ENCODE peak calls at places on chromosomes 6 and 20, in seven cellular contexts. H is endodermal cell, S is neural progenitor cell, Y is fibroblast of lung, B is kidney, L is IMR-90, P is mammary epithelial cell. N is an unnamed sample.

GRCh38 chr6:139926711-139927110 is 552.3 kb upstream of the CITED2 start:
- DNase-seq in L (peak), S (no peak), H (no peak), P (no peak), B (no peak), Y (peak), N (no peak)

GRCh38 chr6:5084787-5085637 is at the start of gene PPP1R3G:
- DNase-seq in S (peak), P (peak), Y (peak), H (peak), B (peak), L (peak), N (peak)

GRCh38 chr6:158797331-158798202 is 21.6 kb downstream of the EZR start:
- DNase-seq in L (peak), Y (peak), S (no peak), P (peak), B (no peak), H (peak), N (no peak)

GRCh38 chr6:90068264-90068663 is 174.0 kb downstream of the GJA10 start:
- DNase-seq in P (peak), B (no peak), S (no peak), H (no peak), Y (peak), L (peak), N (no peak)

GRCh38 chr6:128284128-128284527 is 236.3 kb downstream of the PTPRK start:
- DNase-seq in H (no peak), B (no peak), S (no peak), Y (peak), P (no peak), L (no peak), N (no peak)

GRCh38 chr6:79712144-79712543 is 81.0 kb downstream of the SH3BGRL2 start:
- DNase-seq in H (no peak), L (no peak), Y (no peak), B (no peak), S (no peak), P (no peak), N (no peak)

GRCh38 chr6:40586369-40586768 is 795 bp downstream of the LRFN2 start:
- DNase-seq in H (peak), L (no peak), Y (no peak), S (no peak), P (no peak), B (no peak), N (no peak)

GRCh38 chr20:64224344-64225165 is 31.0 kb upstream of the PCMTD2 start:
- DNase-seq in L (peak), Y (peak), P (peak), S (no peak), B (no peak), H (no peak), N (no peak)

GRCh38 chr6:170129691-170130171 is 161.1 kb downstream of the DLL1 start:
- DNase-seq in B (peak), S (no peak), P (peak), Y (no peak), H (peak), L (no peak), N (no peak)

GRCh38 chr6:43901330-43902230 is 131.6 kb downstream of the VEGFA start:
- DNase-seq in L (no peak), P (no peak), B (peak), Y (no peak), H (no peak), S (no peak), N (no peak)

GRCh38 chr6:138446821-138447220 is 42.8 kb downstream of the HEBP2 start:
- DNase-seq in Y (no peak), S (no peak), H (no peak), P (no peak), L (no peak), B (no peak), N (no peak)

GRCh38 chr6:99868074-99868702 is 125.8 kb downstream of the MCHR2 start:
- DNase-seq in Y (peak), L (peak), B (peak), S (peak), H (peak), P (peak), N (peak)

GRCh38 chr6:33164665-33165373 is 27.4 kb downstream of the COL11A2 start:
- DNase-seq in L (no peak), B (no peak), H (peak), S (no peak), P (no peak), Y (no peak), N (no peak)

GRCh38 chr20:6006603-6006949 is 47.3 kb downstream of the LRRN4 start:
- DNase-seq in L (no peak), S (no peak), P (no peak), Y (no peak), B (no peak), H (no peak), N (no peak)

GRCh38 chr6:164108869-164109769 is 694.6 kb downstream of the QKI start:
- DNase-seq in B (peak), P (no peak), S (no peak), L (no peak), Y (peak), H (peak), N (no peak)

GRCh38 chr6:164108092-164108491 is 693.6 kb downstream of the QKI start:
- DNase-seq in P (no peak), B (no peak), H (no peak), L (no peak), S (no peak), Y (peak), N (no peak)

GRCh38 chr6:164107297-164107995 is 692.9 kb downstream of the QKI start:
- DNase-seq in L (no peak), P (no peak), Y (peak), B (no peak), S (no peak), H (no peak), N (no peak)

GRCh38 chr6:164106345-164106769 is 691.8 kb downstream of the QKI start:
- DNase-seq in H (peak), Y (peak), S (peak), P (no peak), B (no peak), L (no peak), N (no peak)

DNA sequence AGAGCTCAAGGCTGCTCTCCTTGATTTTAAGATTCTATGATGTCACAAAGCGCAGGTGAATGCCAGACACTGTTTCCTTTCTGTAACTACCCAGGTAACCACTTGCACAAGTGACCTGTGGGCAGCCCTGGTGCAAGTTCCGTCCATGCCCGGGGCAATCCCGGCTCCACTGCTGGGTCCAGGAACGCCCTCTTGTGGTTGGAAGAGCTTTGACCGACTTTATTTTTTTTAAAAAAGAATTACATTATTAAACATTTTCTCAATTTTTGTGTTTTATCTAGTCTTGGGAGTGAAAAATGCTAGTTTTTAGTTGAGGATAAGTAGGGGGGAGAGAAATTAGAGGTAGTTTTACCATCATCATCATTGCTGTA is 695.2 kb downstream of the QKI start:
- DNase-seq in Y (peak), B (no peak), P (no peak), S (no peak), H (peak), L (no peak), N (no peak)
- TF ChIP-seq CTCF in Y (peak), B (peak), P (no peak), S (peak), H (peak), L (no peak), N (no peak)

DNA sequence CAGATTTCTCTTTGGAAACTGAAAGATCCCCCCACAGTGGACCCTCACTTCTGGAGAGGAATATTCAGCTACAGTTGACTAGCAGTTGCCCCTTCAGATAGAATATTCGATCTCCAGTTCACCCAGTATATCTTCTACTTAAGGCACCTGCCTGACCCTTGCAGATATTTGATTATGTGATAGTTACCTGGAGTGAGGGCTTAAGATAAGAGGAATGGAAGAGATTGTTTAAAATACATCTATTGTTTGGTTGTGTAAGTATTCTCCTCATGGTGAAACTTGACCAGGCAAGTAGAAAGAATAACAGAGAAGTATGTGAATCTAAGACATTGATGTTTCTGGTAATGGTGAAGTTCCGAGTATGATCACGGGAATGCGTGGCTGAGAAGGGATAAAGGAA is 1.6 kb upstream of the ZCCHC3 start:
- DNase-seq in L (no peak), Y (no peak), P (no peak), B (no peak), S (no peak), H (no peak), N (no peak)
- H3K9ac ChIP-seq in L (no peak), Y (no peak), P (no peak), B (no peak), S (no peak), H (no peak), N (no peak)

GRCh38 chr6:6313012-6313411 is 7.5 kb downstream of the F13A1 start:
- DNase-seq in Y (no peak), P (no peak), S (no peak), L (no peak), H (no peak), B (no peak), N (no peak)

GRCh38 chr6:6314601-6315000 is 5.9 kb downstream of the F13A1 start:
- DNase-seq in P (no peak), S (no peak), L (no peak), Y (no peak), H (no peak), B (no peak), N (no peak)

GRCh38 chr6:6317386-6317785 is 3.1 kb downstream of the F13A1 start:
- DNase-seq in P (no peak), S (no peak), Y (no peak), H (no peak), B (no peak), L (no peak), N (no peak)

GRCh38 chr6:6317825-6318733 is 2.4 kb downstream of the F13A1 start:
- DNase-seq in B (no peak), P (no peak), L (no peak), S (peak), Y (no peak), H (peak), N (no peak)

DNA sequence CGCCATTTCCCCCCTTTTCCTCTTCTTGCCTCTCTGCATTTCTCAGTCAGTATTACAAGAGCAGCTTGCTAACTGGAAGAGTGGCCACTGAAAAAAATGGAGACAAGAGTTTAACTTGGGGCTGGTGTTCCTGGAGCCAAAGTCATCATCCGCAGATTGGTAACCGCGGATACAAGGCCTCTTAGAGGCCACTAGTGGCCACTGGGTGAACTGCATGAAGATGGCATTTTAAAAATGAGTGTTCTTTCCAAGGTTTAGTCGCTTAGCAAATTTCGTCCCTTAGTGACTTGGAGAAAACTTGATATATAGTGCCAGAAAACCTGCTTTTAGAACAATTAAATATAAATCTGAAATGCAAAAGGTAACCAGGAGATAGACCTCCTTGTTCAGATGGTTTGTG is 4.8 kb downstream of the F13A1 start:
- DNase-seq in Y (peak), H (peak), P (peak), L (peak), S (peak), B (no peak), N (peak)
- TF ChIP-seq CTCF in Y (peak), H (peak), P (peak), L (peak), S (peak), B (peak), N (peak)

GRCh38 chr20:10568032-10568431 is 105.8 kb downstream of the JAG1 start:
- DNase-seq in Y (no peak), B (no peak), P (no peak), H (no peak), S (no peak), L (no peak), N (no peak)

GRCh38 chr20:10565922-10566897 is 107.6 kb downstream of the JAG1 start:
- DNase-seq in P (no peak), H (no peak), S (no peak), B (no peak), Y (no peak), L (peak), N (no peak)

GRCh38 chr20:10562929-10563328 is 110.9 kb downstream of the JAG1 start:
- DNase-seq in Y (peak), L (no peak), B (no peak), P (peak), H (no peak), S (no peak), N (no peak)

GRCh38 chr20:10563935-10564492 is 109.8 kb downstream of the JAG1 start:
- DNase-seq in Y (no peak), S (no peak), B (no peak), P (no peak), H (no peak), L (no peak), N (no peak)

DNA sequence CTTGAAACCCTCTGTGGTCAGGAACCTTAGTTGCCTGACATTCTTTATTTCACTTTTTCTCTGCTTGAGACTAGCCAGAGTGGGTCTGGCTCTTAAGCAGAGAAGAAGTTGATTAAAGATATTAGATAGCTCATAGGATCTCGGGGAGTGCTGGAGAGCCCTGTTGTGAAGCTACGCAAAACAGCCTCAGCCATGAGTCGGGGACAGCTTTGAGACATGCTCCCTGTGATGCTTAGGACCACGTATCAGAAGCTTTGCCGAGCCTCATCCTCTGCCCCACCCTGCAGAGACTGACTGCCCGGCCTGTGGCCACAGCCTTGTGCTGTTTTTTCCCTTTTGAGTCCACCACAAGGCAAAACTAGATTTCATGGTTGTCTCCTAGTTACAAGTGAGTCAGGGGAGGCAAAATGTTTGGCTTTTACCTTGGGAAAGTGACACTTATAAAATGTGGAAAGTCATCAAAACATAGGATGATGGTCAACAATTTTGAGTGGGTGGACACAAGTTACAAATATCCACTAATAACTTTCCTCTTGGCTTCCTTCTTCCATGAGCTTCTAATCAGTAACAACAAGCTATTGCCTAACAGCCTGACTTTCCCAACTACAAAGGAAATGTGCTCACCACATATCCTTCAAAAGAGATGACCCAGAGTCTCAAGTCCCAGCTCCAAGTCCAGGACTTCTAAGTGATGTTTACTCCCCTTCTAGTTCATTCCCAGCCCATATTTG is 108.4 kb downstream of the JAG1 start:
- DNase-seq in P (peak), B (no peak), S (no peak), L (peak), Y (peak), H (no peak), N (no peak)
- H3K9ac ChIP-seq in P (no peak), B (no peak), S (no peak), L (no peak), Y (no peak), H (no peak), N (no peak)

DNA sequence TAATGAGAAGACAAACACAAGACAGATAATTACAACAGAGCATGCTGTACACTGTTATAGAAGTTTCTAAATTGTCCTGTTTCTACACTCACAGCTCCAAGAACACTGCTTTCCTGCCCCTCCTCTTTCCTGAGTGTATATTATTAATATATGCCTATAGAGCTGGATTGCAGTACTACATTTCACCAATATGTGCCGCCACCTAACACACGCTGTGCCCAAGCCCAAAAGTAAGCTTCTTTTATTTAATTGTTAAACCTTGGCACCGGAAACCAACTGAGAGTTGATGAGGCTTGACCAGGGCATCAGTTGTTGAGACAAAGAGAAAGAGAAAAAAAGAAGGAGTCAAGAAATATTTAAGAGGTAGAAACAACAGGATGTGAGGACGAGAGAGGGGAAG is 16.0 kb upstream of the PTPRT start:
- DNase-seq in L (no peak), H (no peak), P (no peak), B (no peak), S (no peak), Y (no peak), N (no peak)
- TF ChIP-seq CTCF in L (no peak), H (peak), P (no peak), B (no peak), S (peak), Y (no peak), N (peak)